ENCODE peak calls at places on chromosomes 7 and 10, in ten cellular contexts. X is GM12892, Q is HCT116, T is spleen, S is GM23338, D is GM12878, A is esophagus muscularis mucosa, P is breast epithelium, B is sigmoid colon, J is transverse colon. K is an unnamed sample.

GRCh38 chr7:2010101-2010500 is 222.6 kb downstream of the MAD1L1 start:
- DNase-seq in X (no peak), Q (no peak), T (peak), S (no peak), D (no peak), A (no peak), P (no peak), B (no peak), J (no peak), K (no peak)

GRCh38 chr10:44316922-44317215 is 68.0 kb downstream of the CXCL12 start:
- DNase-seq in X (no peak), Q (no peak), T (no peak), S (no peak), D (no peak), A (no peak), P (no peak), B (no peak), J (no peak), K (no peak)

GRCh38 chr7:22726849-22727792 is at the start of gene IL6:
- DNase-seq in X (no peak), Q (no peak), T (peak), S (peak), D (no peak), A (no peak), P (peak), B (peak), J (peak), K (peak)

GRCh38 chr10:116281780-116282179 is 8.8 kb upstream of the GFRA1 start:
- DNase-seq in X (no peak), Q (no peak), T (no peak), S (no peak), D (no peak), A (peak), P (no peak), B (no peak), J (no peak), K (no peak)

GRCh38 chr10:25768167-25768566 is 165.9 kb upstream of the MYO3A start:
- DNase-seq in X (no peak), Q (no peak), T (no peak), S (peak), D (no peak), A (no peak), P (no peak), B (no peak), J (no peak), K (no peak)

GRCh38 chr7:110573862-110574528 is 516.9 kb upstream of the LRRN3 start:
- DNase-seq in X (no peak), Q (peak), T (no peak), S (no peak), D (no peak), A (no peak), P (no peak), B (no peak), J (no peak), K (no peak)

GRCh38 chr10:125843603-125844329 is 20.4 kb downstream of the BCCIP start:
- DNase-seq in X (no peak), Q (no peak), T (no peak), S (no peak), D (no peak), A (no peak), P (no peak), B (no peak), J (no peak), K (no peak)

GRCh38 chr7:43952028-43952427 is 25.8 kb downstream of the UBE2D4 start:
- DNase-seq in X (no peak), Q (no peak), T (no peak), S (no peak), D (no peak), A (no peak), P (no peak), B (peak), J (no peak), K (no peak)

GRCh38 chr7:125149151-125149550 is 219.5 kb upstream of the POT1 start:
- DNase-seq in X (no peak), Q (no peak), T (no peak), S (no peak), D (no peak), A (no peak), P (no peak), B (no peak), J (no peak), K (no peak)

GRCh38 chr7:93442478-93443224 is 131.9 kb downstream of the CALCR start:
- DNase-seq in X (no peak), Q (peak), T (no peak), S (peak), D (no peak), A (no peak), P (no peak), B (no peak), J (peak), K (peak)

GRCh38 chr7:130008941-130009847 is 42.0 kb downstream of the ZC3HC1 start:
- DNase-seq in X (no peak), Q (peak), T (peak), S (no peak), D (no peak), A (no peak), P (peak), B (no peak), J (peak), K (peak)

GRCh38 chr10:28291881-28292297 is 11.0 kb downstream of the MPP7 start:
- DNase-seq in X (no peak), Q (peak), T (no peak), S (no peak), D (no peak), A (no peak), P (no peak), B (no peak), J (no peak), K (no peak)

GRCh38 chr7:23276381-23276780 is 22.8 kb upstream of the MALSU1 start:
- DNase-seq in X (no peak), Q (no peak), T (no peak), S (peak), D (no peak), A (no peak), P (no peak), B (no peak), J (no peak), K (no peak)

GRCh38 chr7:26495569-26495968 is 203.9 kb downstream of the SNX10 start:
- DNase-seq in X (no peak), Q (no peak), T (no peak), S (no peak), D (no peak), A (no peak), P (no peak), B (no peak), J (no peak), K (no peak)

GRCh38 chr10:117168135-117168674 is 29.1 kb upstream of the KCNK18 start:
- DNase-seq in X (peak), Q (no peak), T (peak), S (peak), D (no peak), A (no peak), P (no peak), B (peak), J (peak), K (peak)

GRCh38 chr7:27112960-27113949 is 10.8 kb upstream of the HOXA2 start:
- DNase-seq in X (no peak), Q (peak), T (no peak), S (peak), D (no peak), A (no peak), P (peak), B (peak), J (peak), K (no peak)

GRCh38 chr10:71234970-71235681 is 22.8 kb downstream of the UNC5B start:
- DNase-seq in X (no peak), Q (no peak), T (no peak), S (no peak), D (no peak), A (no peak), P (no peak), B (no peak), J (no peak), K (no peak)

GRCh38 chr10:76242956-76243355 is 811.5 kb downstream of the LRMDA start:
- DNase-seq in X (no peak), Q (no peak), T (no peak), S (no peak), D (no peak), A (no peak), P (no peak), B (no peak), J (no peak), K (no peak)

GRCh38 chr10:52210161-52210560 is 103.9 kb upstream of the DKK1 start:
- DNase-seq in X (no peak), Q (no peak), T (no peak), S (no peak), D (no peak), A (no peak), P (no peak), B (no peak), J (no peak), K (no peak)

GRCh38 chr10:74047304-74047703 is 49.4 kb downstream of the VCL start:
- DNase-seq in X (no peak), Q (no peak), T (no peak), S (no peak), D (no peak), A (no peak), P (no peak), B (no peak), J (no peak), K (no peak)

GRCh38 chr7:98777051-98777450 is 92.8 kb downstream of the TMEM130 start:
- DNase-seq in X (no peak), Q (no peak), T (no peak), S (no peak), D (no peak), A (no peak), P (no peak), B (no peak), J (no peak), K (no peak)

GRCh38 chr7:1460757-1461639 is 1.7 kb upstream of the MICALL2 start:
- DNase-seq in X (no peak), Q (no peak), T (peak), S (peak), D (no peak), A (peak), P (peak), B (peak), J (peak), K (peak)

GRCh38 chr10:5293691-5294550 is 70.8 kb upstream of the UCN3 start:
- DNase-seq in X (peak), Q (peak), T (peak), S (peak), D (no peak), A (peak), P (no peak), B (no peak), J (peak), K (peak)

GRCh38 chr7:26625286-26625685 is 239.1 kb downstream of the SKAP2 start:
- DNase-seq in X (no peak), Q (no peak), T (peak), S (no peak), D (no peak), A (no peak), P (no peak), B (no peak), J (no peak), K (no peak)

GRCh38 chr10:3807221-3807927 is 22.4 kb upstream of the KLF6 start:
- DNase-seq in X (no peak), Q (no peak), T (no peak), S (peak), D (no peak), A (peak), P (no peak), B (no peak), J (no peak), K (no peak)

GRCh38 chr10:36462194-36462593 is 663.2 kb upstream of the ANKRD30A start:
- DNase-seq in X (no peak), Q (no peak), T (no peak), S (no peak), D (no peak), A (no peak), P (no peak), B (no peak), J (no peak), K (no peak)
- TF ChIP-seq POLR2AphosphoS5 in X (no peak), Q (no peak), T (no peak), S (no peak), D (no peak), A (no peak), P (no peak), B (no peak), J (no peak), K (no peak)

DNA sequence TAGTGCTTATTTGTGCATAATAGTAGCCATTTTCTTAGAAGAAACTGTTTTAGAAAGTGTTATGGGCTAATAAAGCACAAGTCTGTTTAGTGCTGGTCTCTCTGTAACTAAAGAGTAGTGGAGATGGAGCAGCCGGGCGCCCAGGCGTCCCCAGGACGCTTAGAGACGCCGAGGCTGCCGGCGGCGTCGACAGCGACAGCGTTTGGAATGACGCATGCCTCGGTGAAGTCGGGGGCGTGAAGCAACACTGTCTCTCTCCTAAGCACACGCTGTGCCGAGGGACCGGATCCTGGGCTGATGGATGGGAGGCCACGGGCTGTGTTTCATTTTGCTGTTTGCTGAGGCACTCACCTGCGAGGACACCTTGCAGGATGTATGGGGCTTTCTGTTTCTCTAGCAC is 588.6 kb upstream of the FOXK1 start:
- DNase-seq in X (no peak), Q (no peak), T (peak), S (no peak), D (no peak), A (no peak), P (no peak), B (peak), J (no peak), K (no peak)
- TF ChIP-seq POLR2AphosphoS5 in X (no peak), Q (no peak), T (no peak), S (no peak), D (no peak), A (no peak), P (no peak), B (no peak), J (no peak), K (no peak)

DNA sequence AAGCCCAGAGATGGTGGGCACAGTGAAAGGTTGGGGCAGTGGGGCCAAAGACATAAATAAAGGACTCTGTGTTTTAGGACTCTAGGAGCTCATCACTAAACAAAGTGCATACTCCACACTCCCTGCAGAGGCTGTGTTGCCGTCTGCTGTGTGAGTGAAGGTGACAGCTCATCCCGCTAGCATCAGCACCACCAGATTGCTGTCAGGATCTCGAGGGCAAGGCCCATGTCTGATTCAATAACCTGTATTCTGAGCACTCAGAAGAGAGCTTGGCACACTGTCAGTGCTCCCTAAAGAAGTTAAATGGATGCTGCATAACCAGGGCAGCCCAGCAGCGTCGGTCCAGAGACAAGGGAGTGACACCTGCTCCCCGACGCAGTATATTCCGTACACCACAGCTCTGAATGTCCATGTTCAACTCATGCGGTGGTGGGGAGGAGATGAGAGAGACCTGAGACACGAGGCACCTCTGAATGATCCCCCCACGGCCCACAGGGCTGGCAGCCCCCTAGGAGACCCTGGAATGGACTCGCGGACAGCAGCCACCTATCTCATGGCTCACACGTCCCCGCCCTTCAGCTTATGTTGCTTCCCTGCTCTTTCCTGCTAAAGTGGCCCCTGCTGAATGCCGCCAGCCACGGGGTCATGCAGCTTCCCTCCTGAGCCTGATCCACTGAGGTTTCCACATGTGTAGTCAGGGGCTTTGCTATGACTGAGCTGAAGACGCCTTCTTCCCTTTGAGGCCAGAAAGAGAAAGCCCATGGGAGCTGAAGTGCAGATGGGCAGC is 132.7 kb upstream of the KCNMA1 start:
- DNase-seq in X (no peak), Q (no peak), T (no peak), S (no peak), D (no peak), A (peak), P (no peak), B (no peak), J (no peak), K (no peak)
- TF ChIP-seq POLR2AphosphoS5 in X (no peak), Q (no peak), T (no peak), S (no peak), D (no peak), A (no peak), P (no peak), B (no peak), J (no peak), K (no peak)

DNA sequence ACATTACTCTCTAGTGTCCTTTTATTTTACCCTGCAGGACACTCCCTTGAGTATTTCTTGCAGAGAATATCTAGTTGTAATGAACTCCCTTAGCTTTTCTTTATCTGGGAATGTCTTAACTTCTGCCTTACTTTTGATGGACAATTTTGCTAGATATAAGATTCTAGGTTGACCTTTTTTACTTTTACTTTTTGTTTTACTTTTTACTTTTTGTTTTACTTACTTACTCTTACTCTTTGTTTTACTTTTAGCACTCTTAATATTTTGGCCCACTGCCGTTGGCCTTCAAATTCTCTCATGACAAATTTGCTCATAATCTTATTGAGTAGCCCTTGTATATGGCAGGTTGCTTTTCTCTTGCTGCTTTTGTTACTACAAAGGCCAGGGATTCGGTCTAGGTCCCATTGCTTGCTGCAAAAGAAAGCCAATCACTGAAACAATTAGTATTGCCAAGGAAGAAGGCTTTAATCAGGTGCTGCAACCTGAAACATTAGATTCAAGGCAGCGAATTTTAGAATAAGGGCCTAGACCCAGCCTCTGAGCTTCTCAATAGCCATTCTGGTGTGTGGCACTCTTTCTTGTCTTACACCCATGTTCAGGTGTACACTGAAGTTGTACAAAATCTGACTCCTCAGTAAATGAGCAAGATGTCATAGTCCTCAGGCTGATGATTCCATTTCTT is 137.0 kb downstream of the TES start:
- DNase-seq in X (no peak), Q (no peak), T (no peak), S (no peak), D (no peak), A (no peak), P (no peak), B (no peak), J (no peak), K (no peak)
- TF ChIP-seq POLR2AphosphoS5 in X (no peak), Q (no peak), T (no peak), S (no peak), D (no peak), A (no peak), P (no peak), B (no peak), J (no peak), K (no peak)

GRCh38 chr10:61814160-61814559 is 87.3 kb upstream of the ARID5B start:
- DNase-seq in X (no peak), Q (no peak), T (no peak), S (no peak), D (no peak), A (no peak), P (no peak), B (no peak), J (no peak), K (no peak)
- TF ChIP-seq POLR2AphosphoS5 in X (no peak), Q (no peak), T (no peak), S (no peak), D (no peak), A (no peak), P (no peak), B (no peak), J (no peak), K (no peak)

GRCh38 chr10:122861724-122862161 is 16.1 kb upstream of the CUZD1 start:
- DNase-seq in X (no peak), Q (no peak), T (no peak), S (no peak), D (no peak), A (no peak), P (no peak), B (no peak), J (no peak), K (no peak)

GRCh38 chr10:122863796-122864592 is 15.4 kb downstream of the FAM24B start:
- DNase-seq in X (no peak), Q (no peak), T (no peak), S (no peak), D (no peak), A (no peak), P (no peak), B (no peak), J (no peak), K (no peak)

GRCh38 chr10:122863216-122863615 is 16.2 kb downstream of the FAM24B start:
- DNase-seq in X (no peak), Q (no peak), T (no peak), S (no peak), D (no peak), A (no peak), P (no peak), B (no peak), J (no peak), K (no peak)

GRCh38 chr10:122859527-122859926 is 13.9 kb upstream of the CUZD1 start:
- DNase-seq in X (no peak), Q (no peak), T (no peak), S (no peak), D (no peak), A (no peak), P (no peak), B (no peak), J (no peak), K (no peak)

GRCh38 chr10:122864901-122865300 is 14.5 kb downstream of the FAM24B start:
- DNase-seq in X (no peak), Q (no peak), T (no peak), S (no peak), D (no peak), A (no peak), P (no peak), B (no peak), J (no peak), K (no peak)
- TF ChIP-seq POLR2AphosphoS5 in X (no peak), Q (no peak), T (no peak), S (no peak), D (no peak), A (no peak), P (no peak), B (no peak), J (no peak), K (no peak)

GRCh38 chr10:91540714-91541113 is 92.2 kb downstream of the PPP1R3C start:
- DNase-seq in X (no peak), Q (peak), T (no peak), S (no peak), D (no peak), A (no peak), P (no peak), B (no peak), J (no peak), K (no peak)
- TF ChIP-seq POLR2AphosphoS5 in X (no peak), Q (no peak), T (no peak), S (no peak), D (no peak), A (no peak), P (no peak), B (no peak), J (no peak), K (no peak)

K was measured in stomach.